ENCODE peak calls at places on chromosome 19, in five cellular contexts. N, J, W, K and A are unnamed samples.

GRCh38 chr19:40556953-40557530 is 19.6 kb upstream of the SHKBP1 start:
- DNase-seq in J (no peak), N (peak), K (no peak), W (no peak), A (no peak)

GRCh38 chr19:39074205-39074692 is 9.9 kb upstream of the ACP7 start:
- DNase-seq in N (no peak), J (no peak), W (no peak), K (no peak), A (no peak)

GRCh38 chr19:36420961-36421748 is 2.7 kb upstream of the ZFP82 start:
- DNase-seq in N (no peak), W (peak), K (no peak), J (no peak), A (peak)

GRCh38 chr19:10192922-10193321 is 1.8 kb downstream of the DNMT1 start:
- DNase-seq in K (no peak), N (no peak), W (no peak), J (no peak), A (no peak)

GRCh38 chr19:4233282-4233853 is 4.0 kb downstream of the EBI3 start:
- DNase-seq in W (peak), K (peak), J (no peak), N (peak), A (no peak)

GRCh38 chr19:38830039-38830733 is 1.4 kb downstream of the ECH1 start:
- DNase-seq in N (no peak), J (no peak), W (peak), K (no peak), A (no peak)

GRCh38 chr19:50510700-50511068 is 307 bp downstream of the JOSD2 start:
- DNase-seq in W (peak), N (no peak), J (no peak), K (no peak), A (no peak)

GRCh38 chr19:12270854-12271253 is 23.8 kb downstream of the ZNF44 start:
- DNase-seq in N (no peak), J (no peak), K (no peak), W (no peak), A (no peak)

GRCh38 chr19:1945899-1946298 is 4.9 kb downstream of the CSNK1G2 start:
- DNase-seq in N (peak), J (no peak), K (no peak), W (no peak), A (no peak)

GRCh38 chr19:14059093-14059480 is 2.8 kb downstream of the PALM3 start:
- DNase-seq in W (no peak), N (peak), J (no peak), K (no peak), A (no peak)

GRCh38 chr19:12834976-12835757 is 788 bp upstream of the RTBDN start:
- DNase-seq in J (no peak), W (no peak), N (peak), K (peak), A (no peak)

GRCh38 chr19:18204394-18205179 is 745 bp upstream of the RAB3A start:
- DNase-seq in W (no peak), N (peak), J (peak), K (no peak), A (no peak)

DNA sequence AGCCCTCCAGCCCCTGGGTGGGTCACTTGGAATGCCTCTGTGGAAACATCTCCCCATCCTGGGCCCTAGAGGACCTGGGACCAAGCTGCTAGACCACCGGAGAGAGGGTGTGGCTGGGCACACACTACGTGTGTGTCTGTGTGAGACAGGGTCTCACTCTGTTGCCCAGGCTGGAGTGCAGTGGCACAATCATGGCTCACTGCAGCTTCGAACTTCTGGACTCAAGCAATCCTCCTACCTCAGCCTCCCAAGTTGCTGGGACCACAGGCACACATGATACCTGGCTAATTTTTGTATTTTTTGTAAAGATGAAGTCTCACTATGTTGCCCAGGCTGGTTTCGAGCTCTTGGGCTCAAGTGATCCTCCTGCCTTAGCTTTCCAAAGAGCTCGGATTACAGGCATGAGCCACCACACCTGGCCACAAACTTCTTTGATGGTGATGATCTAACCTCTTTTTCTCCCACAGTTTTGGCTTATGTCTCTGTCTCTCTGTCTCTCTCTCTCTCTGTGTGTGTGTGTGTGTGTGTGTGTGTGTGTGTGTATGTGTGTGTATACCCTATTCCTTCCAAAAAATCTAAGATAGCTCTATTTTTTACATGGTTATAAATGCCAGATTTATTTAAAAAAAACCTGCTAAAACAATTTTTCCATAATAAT is 32.1 kb upstream of the SLC7A9 start:
- DNase-seq in K (no peak), J (no peak), W (no peak), N (no peak), A (no peak)
- TF ChIP-seq CTCF in K (no peak), J (no peak), W (no peak), N (no peak), A (no peak)

GRCh38 chr19:34505321-34506025 is 23.9 kb downstream of the WTIP start:
- DNase-seq in J (no peak), K (no peak), N (no peak), W (no peak), A (no peak)

GRCh38 chr19:34504809-34505291 is 23.3 kb downstream of the WTIP start:
- DNase-seq in W (no peak), N (no peak), J (no peak), K (no peak), A (no peak)

GRCh38 chr19:34506026-34506370 is 24.4 kb downstream of the WTIP start:
- DNase-seq in N (no peak), W (no peak), J (no peak), K (no peak), A (no peak)

GRCh38 chr19:34507414-34508067 is 26.0 kb downstream of the WTIP start:
- DNase-seq in J (no peak), K (no peak), N (no peak), W (no peak), A (no peak)

DNA sequence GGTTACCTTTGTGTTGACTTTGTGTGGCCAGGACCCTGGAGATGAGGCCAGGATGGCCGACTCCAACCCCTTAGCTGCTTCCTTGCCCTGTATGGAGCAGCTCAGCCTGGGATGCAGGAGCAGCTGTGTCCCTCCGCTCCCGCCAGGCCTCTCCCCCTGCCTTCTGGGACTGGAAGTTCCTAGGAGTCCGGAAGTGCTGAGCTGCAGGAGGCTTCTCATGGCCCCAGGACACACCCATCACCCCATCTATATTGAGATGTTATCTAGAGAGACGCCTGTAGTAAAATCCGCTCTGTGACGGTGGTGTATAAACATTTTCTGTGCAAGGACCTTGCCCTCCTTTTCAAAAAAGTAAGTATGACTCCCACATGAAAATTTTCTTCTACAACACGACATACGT is 27.0 kb downstream of the WTIP start:
- DNase-seq in W (no peak), K (no peak), N (no peak), J (no peak), A (no peak)
- TF ChIP-seq CTCF in W (no peak), K (no peak), N (peak), J (no peak), A (no peak)

GRCh38 chr19:47106819-47107200 is 6.8 kb downstream of the ZC3H4 start:
- DNase-seq in J (no peak), W (no peak), K (no peak), N (no peak), A (no peak)
- TF ChIP-seq CTCF in J (no peak), W (no peak), K (no peak), N (no peak), A (no peak)

GRCh38 chr19:5891938-5892771 is 11.4 kb downstream of the NDUFA11 start:
- DNase-seq in W (peak), J (no peak), N (peak), K (peak), A (no peak)

GRCh38 chr19:5893907-5894703 is 9.5 kb downstream of the NDUFA11 start:
- DNase-seq in J (no peak), W (no peak), K (no peak), N (no peak), A (no peak)

GRCh38 chr19:5893296-5893903 is 10.2 kb downstream of the NDUFA11 start:
- DNase-seq in W (no peak), J (no peak), K (no peak), N (no peak), A (no peak)

GRCh38 chr19:5891572-5891937 is 12.0 kb downstream of the NDUFA11 start:
- DNase-seq in J (no peak), N (no peak), W (no peak), K (no peak), A (no peak)

GRCh38 chr19:5892772-5893275 is 10.8 kb downstream of the NDUFA11 start:
- DNase-seq in K (no peak), W (no peak), J (no peak), N (no peak), A (no peak)
- TF ChIP-seq CTCF in K (no peak), W (no peak), J (no peak), N (peak), A (no peak)

GRCh38 chr19:16306728-16307402 is 17.8 kb upstream of the KLF2 start:
- DNase-seq in J (no peak), W (no peak), N (no peak), K (no peak), A (no peak)
- TF ChIP-seq CTCF in J (no peak), W (no peak), N (no peak), K (no peak), A (no peak)

GRCh38 chr19:58218899-58219298 is 9.8 kb upstream of the ZNF544 start:
- DNase-seq in J (no peak), W (peak), N (peak), K (no peak), A (no peak)
- TF ChIP-seq CTCF in J (no peak), W (no peak), N (peak), K (peak), A (peak)

DNA sequence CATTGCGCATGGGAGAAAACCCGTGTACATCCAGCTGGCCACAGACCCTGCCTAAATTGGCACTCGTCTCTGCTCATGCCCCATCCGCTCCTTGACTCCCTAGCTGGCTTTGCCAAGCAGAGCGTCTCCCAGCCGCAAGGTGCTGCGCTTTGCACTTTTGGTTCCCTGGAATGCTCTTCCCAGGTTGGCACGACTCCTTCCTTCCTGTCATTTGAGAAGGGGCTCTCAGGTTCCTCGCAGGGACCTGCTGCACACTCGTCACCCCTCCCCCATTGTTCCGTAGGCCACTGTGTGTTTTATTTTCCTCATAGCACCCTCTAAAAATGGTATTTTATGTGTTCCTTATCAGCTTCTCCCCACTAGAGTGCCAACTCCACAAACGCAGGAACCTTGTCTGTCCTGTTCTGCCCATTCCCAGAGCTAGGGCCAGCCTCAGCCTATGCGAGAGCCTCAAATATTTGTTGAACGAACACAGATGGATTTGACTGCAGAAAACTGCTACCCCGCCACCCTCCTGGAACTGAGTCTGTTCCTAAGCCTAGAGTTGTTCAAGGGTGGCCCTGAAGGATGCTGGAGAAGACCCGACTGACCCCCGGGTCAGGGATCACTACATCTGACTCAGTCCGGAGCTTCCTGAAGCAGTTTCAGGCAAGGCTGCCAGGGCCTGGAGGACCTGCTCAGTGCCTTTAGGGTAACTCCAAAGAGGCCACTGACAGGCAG is 8.4 kb upstream of the CEBPA start:
- DNase-seq in W (no peak), K (peak), N (no peak), J (no peak), A (no peak)
- TF ChIP-seq CTCF in W (no peak), K (no peak), N (no peak), J (no peak), A (no peak)

GRCh38 chr19:45960595-45961235 is 12.9 kb downstream of the NOVA2 start:
- DNase-seq in N (peak), W (no peak), J (no peak), K (no peak), A (no peak)
- TF ChIP-seq CTCF in N (peak), W (no peak), J (no peak), K (no peak), A (no peak)